ENCODE peak calls at places on chromosomes 13 and 19, in six cellular contexts. One of them, this sample, is unnamed. For H3K4me1 and H3K27me3, the result is how much of the 10 kb centered on the place peaks cover.

GRCh38 chr13:37889102-37889501 is 19.5 kb upstream of the TRPC4 start:
- DNase-seq in IMR-90: peak
- DNase-seq in ovary: no peak
- DNase-seq in transverse colon: no peak
- DNase-seq in pancreas: no peak
- DNase-seq in body of pancreas: no peak
- DNase-seq in this sample: no peak

GRCh38 chr19:39148939-39149529 is 23.4 kb downstream of the PAK4 start:
- DNase-seq in pancreas: no peak
- DNase-seq in body of pancreas: no peak
- DNase-seq in IMR-90: no peak
- DNase-seq in transverse colon: no peak
- DNase-seq in ovary: no peak
- DNase-seq in this sample: no peak

GRCh38 chr13:38657191-38657590 is 29.7 kb upstream of the FREM2 start:
- DNase-seq in pancreas: no peak
- DNase-seq in ovary: no peak
- DNase-seq in body of pancreas: no peak
- DNase-seq in transverse colon: no peak
- DNase-seq in IMR-90: peak
- DNase-seq in this sample: no peak

GRCh38 chr13:46588019-46588418 is 35.0 kb downstream of the LRCH1 start:
- DNase-seq in body of pancreas: no peak
- DNase-seq in pancreas: no peak
- DNase-seq in transverse colon: no peak
- DNase-seq in ovary: no peak
- DNase-seq in IMR-90: no peak
- DNase-seq in this sample: no peak

GRCh38 chr19:38900220-38900629 is 456 bp downstream of the NFKBIB start:
- DNase-seq in body of pancreas: no peak
- DNase-seq in ovary: no peak
- DNase-seq in transverse colon: no peak
- DNase-seq in pancreas: no peak
- DNase-seq in IMR-90: no peak
- DNase-seq in this sample: no peak

GRCh38 chr19:5533257-5533656 is 34.5 kb downstream of the TINCR start:
- DNase-seq in transverse colon: no peak
- DNase-seq in body of pancreas: no peak
- DNase-seq in IMR-90: no peak
- DNase-seq in ovary: no peak
- DNase-seq in pancreas: no peak
- DNase-seq in this sample: no peak

GRCh38 chr13:47904239-47904638 is 96.8 kb downstream of the SUCLA2 start:
- DNase-seq in pancreas: no peak
- DNase-seq in transverse colon: no peak
- DNase-seq in IMR-90: no peak
- DNase-seq in ovary: no peak
- DNase-seq in body of pancreas: no peak
- DNase-seq in this sample: no peak

GRCh38 chr13:27574661-27575060 is 45.7 kb downstream of the LNX2 start:
- DNase-seq in transverse colon: no peak
- DNase-seq in pancreas: no peak
- DNase-seq in ovary: no peak
- DNase-seq in IMR-90: no peak
- DNase-seq in body of pancreas: no peak
- DNase-seq in this sample: no peak

GRCh38 chr19:53102701-53103140 is 501 bp downstream of the ZNF160 start:
- DNase-seq in body of pancreas: peak
- DNase-seq in pancreas: peak
- DNase-seq in ovary: peak
- DNase-seq in IMR-90: peak
- DNase-seq in transverse colon: peak
- DNase-seq in this sample: no peak

GRCh38 chr13:28922341-28922740 is 102.2 kb downstream of the MTUS2 start:
- DNase-seq in pancreas: no peak
- DNase-seq in transverse colon: no peak
- DNase-seq in ovary: no peak
- DNase-seq in IMR-90: no peak
- DNase-seq in body of pancreas: no peak
- DNase-seq in this sample: no peak

GRCh38 chr13:47184311-47184710 is 287.5 kb upstream of the HTR2A start:
- DNase-seq in ovary: no peak
- DNase-seq in transverse colon: no peak
- DNase-seq in body of pancreas: no peak
- DNase-seq in pancreas: no peak
- DNase-seq in IMR-90: peak
- DNase-seq in this sample: no peak

GRCh38 chr19:5386841-5387240 is 46.2 kb upstream of the PTPRS start:
- DNase-seq in IMR-90: no peak
- DNase-seq in ovary: no peak
- DNase-seq in pancreas: no peak
- DNase-seq in body of pancreas: no peak
- DNase-seq in transverse colon: no peak
- DNase-seq in this sample: no peak

DNA sequence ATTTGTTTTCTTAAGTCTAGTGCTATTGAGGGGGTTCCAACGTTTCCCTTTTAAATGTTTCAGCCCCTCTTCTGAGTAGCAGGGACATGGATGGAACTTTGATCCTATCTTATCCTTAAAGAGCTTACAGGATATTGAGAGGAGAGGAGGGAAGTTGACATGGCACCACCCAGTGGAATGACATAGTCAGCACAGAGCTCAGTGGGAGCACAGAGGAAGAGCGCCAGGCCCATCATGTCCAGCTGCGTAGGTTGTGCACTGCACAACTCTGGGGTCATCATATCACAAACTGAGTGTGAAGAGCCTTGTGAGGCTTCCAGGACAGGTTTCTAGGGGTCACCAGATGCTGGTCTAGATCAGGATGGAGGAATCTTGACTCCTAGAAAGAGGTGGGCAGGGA is 4.6 kb upstream of the CDC42EP5 start:
- DNase-seq in transverse colon: no peak
- DNase-seq in body of pancreas: no peak
- DNase-seq in pancreas: no peak
- DNase-seq in IMR-90: no peak
- DNase-seq in ovary: no peak
- DNase-seq in this sample: no peak
- TF ChIP-seq CTCF in transverse colon: peak
- TF ChIP-seq CTCF in body of pancreas: no peak
- TF ChIP-seq CTCF in pancreas: no peak
- TF ChIP-seq CTCF in IMR-90: peak
- TF ChIP-seq CTCF in ovary: no peak
- TF ChIP-seq CTCF in this sample: peak

DNA sequence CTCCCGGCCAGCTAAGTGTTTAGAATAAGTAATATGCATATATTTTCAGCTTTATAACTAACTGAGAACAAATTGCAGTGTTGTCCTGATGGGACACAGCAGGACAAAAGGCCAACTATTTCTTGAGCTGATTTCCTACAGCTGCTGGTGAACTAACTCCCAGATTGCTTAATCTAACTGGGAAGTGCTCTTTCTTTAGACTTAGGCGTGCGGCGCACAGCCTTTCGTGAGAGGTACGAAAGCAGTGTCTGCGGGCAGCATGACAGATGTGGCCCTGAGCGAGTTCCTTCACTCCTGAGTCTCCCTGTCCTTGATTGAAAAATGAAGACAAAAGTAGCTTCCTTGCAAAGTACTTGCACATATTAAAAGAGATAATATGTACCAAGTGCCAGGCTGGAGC is 47.3 kb upstream of the NPAS1 start:
- DNase-seq in pancreas: no peak
- DNase-seq in transverse colon: no peak
- DNase-seq in body of pancreas: no peak
- DNase-seq in IMR-90: no peak
- DNase-seq in ovary: no peak
- DNase-seq in this sample: no peak
- H3K4me1 ChIP-seq in pancreas: under half
- H3K4me1 ChIP-seq in transverse colon: under half
- H3K4me1 ChIP-seq in body of pancreas: under half
- H3K4me1 ChIP-seq in IMR-90: under half
- H3K4me1 ChIP-seq in ovary: under half
- H3K4me1 ChIP-seq in this sample: under half

GRCh38 chr13:112346173-112346898 is 29.8 kb upstream of the SPACA7 start:
- DNase-seq in IMR-90: no peak
- DNase-seq in body of pancreas: no peak
- DNase-seq in pancreas: no peak
- DNase-seq in transverse colon: no peak
- DNase-seq in ovary: no peak
- DNase-seq in this sample: peak
- H3K27me3 ChIP-seq in IMR-90: under half
- H3K27me3 ChIP-seq in body of pancreas: under half
- H3K27me3 ChIP-seq in pancreas: under half
- H3K27me3 ChIP-seq in transverse colon: under half
- H3K27me3 ChIP-seq in ovary: under half
- H3K27me3 ChIP-seq in this sample: under half

GRCh38 chr13:111460548-111461444 is 140.4 kb downstream of the TEX29 start:
- DNase-seq in ovary: peak
- DNase-seq in pancreas: no peak
- DNase-seq in body of pancreas: peak
- DNase-seq in IMR-90: peak
- DNase-seq in transverse colon: peak
- DNase-seq in this sample: peak
- TF ChIP-seq CTCF in ovary: no peak
- TF ChIP-seq CTCF in pancreas: no peak
- TF ChIP-seq CTCF in body of pancreas: peak
- TF ChIP-seq CTCF in IMR-90: peak
- TF ChIP-seq CTCF in transverse colon: no peak
- TF ChIP-seq CTCF in this sample: peak

GRCh38 chr13:100584901-100585300 is 3.7 kb downstream of the GGACT start:
- DNase-seq in body of pancreas: no peak
- DNase-seq in transverse colon: no peak
- DNase-seq in ovary: no peak
- DNase-seq in pancreas: no peak
- DNase-seq in IMR-90: no peak
- DNase-seq in this sample: no peak
- H3K4me1 ChIP-seq in body of pancreas: under half
- H3K4me1 ChIP-seq in transverse colon: under half
- H3K4me1 ChIP-seq in ovary: under half
- H3K4me1 ChIP-seq in pancreas: under half
- H3K4me1 ChIP-seq in IMR-90: under half
- H3K4me1 ChIP-seq in this sample: under half

GRCh38 chr19:46191972-46192371 is 37.6 kb upstream of the IGFL1 start:
- DNase-seq in transverse colon: no peak
- DNase-seq in ovary: no peak
- DNase-seq in body of pancreas: no peak
- DNase-seq in IMR-90: no peak
- DNase-seq in pancreas: no peak
- DNase-seq in this sample: no peak

GRCh38 chr19:46189971-46190335 is 39.6 kb upstream of the IGFL1 start:
- DNase-seq in body of pancreas: no peak
- DNase-seq in pancreas: no peak
- DNase-seq in transverse colon: no peak
- DNase-seq in ovary: no peak
- DNase-seq in IMR-90: no peak
- DNase-seq in this sample: no peak

GRCh38 chr19:46191356-46191755 is 38.2 kb upstream of the IGFL1 start:
- DNase-seq in IMR-90: no peak
- DNase-seq in transverse colon: no peak
- DNase-seq in pancreas: no peak
- DNase-seq in ovary: no peak
- DNase-seq in body of pancreas: no peak
- DNase-seq in this sample: no peak

GRCh38 chr19:46192990-46193650 is 36.4 kb upstream of the IGFL1 start:
- DNase-seq in ovary: no peak
- DNase-seq in body of pancreas: no peak
- DNase-seq in IMR-90: peak
- DNase-seq in transverse colon: no peak
- DNase-seq in pancreas: no peak
- DNase-seq in this sample: peak

DNA sequence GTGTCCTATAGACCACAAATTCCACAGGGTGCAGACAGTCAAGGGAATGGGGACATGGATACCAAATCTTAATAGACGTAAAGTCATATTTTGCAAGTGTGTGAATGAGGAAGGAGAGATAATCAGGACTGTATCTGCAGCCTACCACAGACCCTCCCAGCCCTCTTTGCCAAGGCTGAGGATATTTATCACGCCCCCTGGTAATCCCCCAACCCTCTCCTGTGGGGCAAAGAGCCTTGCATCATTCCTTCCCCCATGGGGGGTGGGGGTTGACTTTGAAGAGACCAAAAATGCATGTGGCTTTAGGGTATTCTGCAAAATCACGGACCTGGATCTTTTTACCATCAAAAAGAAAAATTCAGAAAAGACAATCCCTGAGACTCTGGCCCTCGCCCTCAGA is 39.1 kb upstream of the IGFL1 start:
- DNase-seq in pancreas: no peak
- DNase-seq in IMR-90: no peak
- DNase-seq in transverse colon: no peak
- DNase-seq in body of pancreas: no peak
- DNase-seq in ovary: no peak
- DNase-seq in this sample: no peak
- H3K27me3 ChIP-seq in pancreas: under half
- H3K27me3 ChIP-seq in IMR-90: half or more
- H3K27me3 ChIP-seq in transverse colon: half or more
- H3K27me3 ChIP-seq in body of pancreas: under half
- H3K27me3 ChIP-seq in ovary: under half
- H3K27me3 ChIP-seq in this sample: under half

GRCh38 chr19:50008532-50008931 is 16.6 kb downstream of the VRK3 start:
- DNase-seq in transverse colon: no peak
- DNase-seq in pancreas: no peak
- DNase-seq in body of pancreas: no peak
- DNase-seq in IMR-90: no peak
- DNase-seq in ovary: no peak
- DNase-seq in this sample: no peak
- TF ChIP-seq CTCF in transverse colon: no peak
- TF ChIP-seq CTCF in pancreas: no peak
- TF ChIP-seq CTCF in body of pancreas: no peak
- TF ChIP-seq CTCF in IMR-90: peak
- TF ChIP-seq CTCF in ovary: no peak
- TF ChIP-seq CTCF in this sample: no peak

DNA sequence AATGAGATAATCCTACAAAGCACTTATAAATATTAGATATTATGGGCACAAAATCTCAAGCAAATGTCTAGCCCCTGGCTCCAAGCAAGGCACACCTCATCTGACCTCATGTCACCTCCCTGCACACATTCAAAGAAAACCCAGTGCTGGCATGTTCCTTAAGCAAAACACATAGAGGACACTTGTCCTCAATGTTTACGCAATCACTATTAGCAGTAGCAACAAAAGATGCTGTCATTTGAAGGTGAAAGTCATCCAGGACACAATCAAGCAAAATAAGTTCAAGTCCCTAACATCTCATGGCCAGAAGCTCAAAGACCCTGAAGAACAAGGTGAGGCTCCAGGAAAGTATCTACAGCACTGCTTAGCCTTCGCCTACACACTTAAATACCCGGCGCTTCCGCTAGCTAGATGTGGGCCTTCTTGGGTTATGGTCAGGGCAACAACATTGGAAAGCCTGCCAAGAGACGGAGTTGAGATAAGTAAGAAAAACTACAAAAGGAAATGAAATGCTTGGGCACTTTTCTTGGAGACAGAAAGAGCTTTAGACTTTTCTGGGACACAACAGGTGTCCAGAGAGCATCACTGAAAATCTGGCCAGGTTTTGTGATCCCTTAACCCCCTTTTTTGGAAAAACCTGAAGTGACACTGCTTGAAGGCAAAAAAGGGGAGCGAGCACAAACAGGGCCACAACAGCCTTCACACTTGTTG is 85.7 kb downstream of the FOXO1 start:
- DNase-seq in pancreas: no peak
- DNase-seq in transverse colon: no peak
- DNase-seq in body of pancreas: no peak
- DNase-seq in IMR-90: no peak
- DNase-seq in ovary: no peak
- DNase-seq in this sample: no peak
- H3K4me1 ChIP-seq in pancreas: under half
- H3K4me1 ChIP-seq in transverse colon: under half
- H3K4me1 ChIP-seq in body of pancreas: half or more
- H3K4me1 ChIP-seq in IMR-90: under half
- H3K4me1 ChIP-seq in ovary: under half
- H3K4me1 ChIP-seq in this sample: under half

GRCh38 chr19:850979-851335 is 1.1 kb upstream of the ELANE start:
- DNase-seq in IMR-90: no peak
- DNase-seq in pancreas: peak
- DNase-seq in ovary: no peak
- DNase-seq in body of pancreas: no peak
- DNase-seq in transverse colon: no peak
- DNase-seq in this sample: no peak
- H3K27me3 ChIP-seq in IMR-90: under half
- H3K27me3 ChIP-seq in pancreas: under half
- H3K27me3 ChIP-seq in ovary: under half
- H3K27me3 ChIP-seq in body of pancreas: under half
- H3K27me3 ChIP-seq in transverse colon: half or more
- H3K27me3 ChIP-seq in this sample: under half

This sample was measured in Caco-2.